ENCODE peak calls at places on chromosomes 4 and X, in four cellular contexts. W, P, M and A are unnamed samples.
A peak's percentile ranks its signal among the peaks of the same experiment; 100 is the strongest.

GRCh38 chr4:182938213-182938645 is 21.0 kb upstream of the DCTD start:
- DNase-seq in W (peak; percentile 54), P (peak; percentile 58), M (peak; percentile 82), A (no peak)

GRCh38 chr4:8308144-8308543 is 38.6 kb downstream of the HTRA3 start:
- DNase-seq in W (no peak), P (no peak), M (no peak), A (no peak)

GRCh38 chr4:163107754-163108153 is 58.9 kb downstream of the NAF1 start:
- DNase-seq in W (no peak), P (no peak), M (peak; percentile 3), A (no peak)

GRCh38 chrX:134547047-134547679 is 87.2 kb downstream of the HPRT1 start:
- DNase-seq in W (no peak), P (no peak), M (no peak), A (no peak)

GRCh38 chrX:135585153-135585552 is 64.7 kb downstream of the INTS6L start:
- DNase-seq in W (no peak), P (no peak), M (no peak), A (no peak)

GRCh38 chr4:74632634-74633033 is 161.7 kb downstream of the BTC start:
- DNase-seq in W (peak; percentile 89), P (no peak), M (peak; percentile 14), A (peak; percentile 63)

GRCh38 chrX:72254835-72255234 is 16.0 kb upstream of the ERCC6L start:
- DNase-seq in W (no peak), P (no peak), M (no peak), A (no peak)

GRCh38 chr4:24686866-24687672 is 102.7 kb upstream of the DHX15 start:
- DNase-seq in W (no peak), P (no peak), M (no peak), A (no peak)

GRCh38 chr4:22686156-22686555 is 6.6 kb upstream of the GBA3 start:
- DNase-seq in W (no peak), P (no peak), M (no peak), A (no peak)

GRCh38 chr4:148790691-148791090 is 348.5 kb upstream of the NR3C2 start:
- DNase-seq in W (peak; percentile 88), P (no peak), M (no peak), A (no peak)

GRCh38 chr4:96170198-96170597 is 330.3 kb downstream of the PDHA2 start:
- DNase-seq in W (no peak), P (no peak), M (no peak), A (no peak)

GRCh38 chr4:84870398-84871163 is 95.9 kb downstream of the WDFY3 start:
- DNase-seq in W (peak; percentile 50), P (no peak), M (peak; percentile 28), A (no peak)

GRCh38 chr4:161920304-161921052 is 243.3 kb downstream of the FSTL5 start:
- DNase-seq in W (no peak), P (no peak), M (no peak), A (no peak)

GRCh38 chr4:126778348-126778747 is 854.4 kb upstream of the INTU start:
- DNase-seq in W (no peak), P (no peak), M (peak; percentile 37), A (no peak)

GRCh38 chrX:106672527-106672926 is 54.0 kb upstream of the RNF128 start:
- DNase-seq in W (no peak), P (no peak), M (no peak), A (peak; percentile 86)

GRCh38 chr4:81214518-81215218 is 354 bp downstream of the PRKG2 start:
- DNase-seq in W (no peak), P (no peak), M (peak; percentile 47), A (no peak)

GRCh38 chr4:114251020-114251419 is 271.6 kb upstream of the ARSJ start:
- DNase-seq in W (no peak), P (no peak), M (no peak), A (no peak)

GRCh38 chrX:71181558-71181909 is 36.9 kb downstream of the NLGN3 start:
- DNase-seq in W (no peak), P (no peak), M (no peak), A (no peak)

GRCh38 chrX:19739683-19740082 is 147.7 kb downstream of the SH3KBP1 start:
- DNase-seq in W (peak; percentile 65), P (no peak), M (peak; percentile 60), A (no peak)

GRCh38 chr4:18847276-18847890 is 825.8 kb upstream of the LCORL start:
- DNase-seq in W (no peak), P (no peak), M (no peak), A (no peak)

GRCh38 chr4:156672492-156672891 is 299.1 kb downstream of the PDGFC start:
- DNase-seq in W (no peak), P (no peak), M (no peak), A (no peak)

GRCh38 chr4:127505203-127505602 is 127.6 kb upstream of the INTU start:
- DNase-seq in W (no peak), P (no peak), M (peak; percentile 8), A (no peak)

GRCh38 chr4:148444296-148445070 is 2.3 kb upstream of the NR3C2 start:
- DNase-seq in W (peak; percentile 45), P (no peak), M (peak; percentile 24), A (no peak)

GRCh38 chr4:6338951-6339817 is 69.5 kb downstream of the WFS1 start:
- DNase-seq in W (no peak), P (no peak), M (no peak), A (no peak)

GRCh38 chr4:38161208-38162113 is 201.3 kb downstream of the PTTG2 start:
- DNase-seq in W (no peak), P (no peak), M (no peak), A (no peak)